ENCODE peak calls at places on chromosomes 5 and 9, in four cellular contexts. N is K562, E is HepG2, F is GM12891. U is an unnamed sample.

GRCh38 chr9:35510745-35511428 is 21.0 kb downstream of the RUSC2 start:
- DNase-seq in N (no peak), E (peak), F (no peak), U (no peak)

GRCh38 chr9:116191757-116192415 is 38.3 kb downstream of the PAPPA start:
- DNase-seq in N (no peak), E (peak), F (no peak), U (no peak)

GRCh38 chr5:3020426-3020825 is 268.9 kb upstream of the IRX2 start:
- DNase-seq in N (no peak), E (no peak), F (no peak), U (no peak)

GRCh38 chr5:25119654-25120053 is 474.9 kb upstream of the CDH10 start:
- DNase-seq in N (peak), E (peak), F (peak), U (no peak)

GRCh38 chr5:115859378-115859777 is 17.6 kb downstream of the AP3S1 start:
- DNase-seq in N (no peak), E (no peak), F (no peak), U (no peak)

GRCh38 chr9:5455181-5455580 is 4.8 kb downstream of the CD274 start:
- DNase-seq in N (no peak), E (no peak), F (no peak), U (no peak)

GRCh38 chr9:73269430-73270101 is 117.9 kb downstream of the ANXA1 start:
- DNase-seq in N (peak), E (peak), F (no peak), U (no peak)

GRCh38 chr5:159208508-159209437 is 580 bp downstream of the RNF145 start:
- DNase-seq in N (peak), E (peak), F (peak), U (peak)

GRCh38 chr5:28926422-28926821 is 1888.0 kb upstream of the CDH9 start:
- DNase-seq in N (no peak), E (no peak), F (no peak), U (no peak)

GRCh38 chr5:172113036-172113435 is 75.0 kb downstream of the STK10 start:
- DNase-seq in N (no peak), E (no peak), F (no peak), U (no peak)

GRCh38 chr5:94326579-94326978 is 291.8 kb downstream of the KIAA0825 start:
- DNase-seq in N (peak), E (peak), F (no peak), U (no peak)

GRCh38 chr5:10201223-10201868 is 48.3 kb downstream of the ATPSCKMT start:
- DNase-seq in N (peak), E (no peak), F (no peak), U (no peak)

GRCh38 chr5:156735477-156735876 is 114.6 kb upstream of the PPP1R2B start:
- DNase-seq in N (no peak), E (no peak), F (no peak), U (no peak)
- TF ChIP-seq POLR2A in N (no peak), E (no peak), F (no peak), U (no peak)

DNA sequence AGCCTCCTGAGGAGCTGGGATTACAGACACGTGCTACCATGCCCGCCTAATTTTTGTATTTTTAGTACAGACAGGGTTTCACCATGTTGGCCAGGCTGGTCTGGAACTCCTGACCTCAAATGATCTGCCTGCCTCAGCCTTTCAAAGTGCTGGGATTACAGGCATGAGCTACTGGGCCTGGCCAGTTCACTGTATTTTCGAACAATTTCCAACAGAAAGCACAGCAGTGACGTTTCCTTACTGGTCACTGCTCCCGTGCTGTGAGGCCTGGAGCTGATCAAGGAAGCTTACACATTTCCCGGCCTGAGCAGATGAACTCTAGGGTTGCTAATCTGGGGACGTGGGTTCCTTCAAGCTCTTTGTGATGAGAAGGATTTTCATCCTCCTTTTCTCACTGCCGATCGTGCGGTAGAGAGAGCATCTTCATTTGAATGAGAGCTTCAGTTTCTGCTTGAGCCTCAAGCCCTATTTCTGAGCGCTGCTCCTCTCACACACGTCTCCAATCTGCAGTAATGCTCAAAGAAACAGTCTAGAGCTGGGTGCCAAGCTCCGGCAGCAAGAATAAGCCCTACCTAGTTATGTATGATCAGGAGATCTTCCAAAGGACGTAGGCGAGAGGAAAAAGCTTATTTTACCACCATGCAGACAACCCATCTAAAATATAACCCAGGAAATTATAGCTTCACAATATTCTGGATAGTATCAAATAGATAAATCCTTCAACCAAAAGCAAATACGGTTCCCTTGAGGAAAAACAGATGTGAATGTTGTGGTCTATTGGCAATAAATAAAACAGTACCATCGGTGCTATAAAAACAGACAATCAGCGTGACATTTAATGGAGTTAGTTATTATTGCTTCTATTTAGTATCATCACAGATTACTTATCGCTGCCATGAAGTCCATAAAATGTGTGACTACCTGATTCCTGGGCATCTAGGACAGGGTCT is 7.3 kb upstream of the SPATA24 start:
- DNase-seq in N (no peak), E (no peak), F (no peak), U (no peak)
- TF ChIP-seq POLR2AphosphoS5 in N (no peak), E (no peak), F (no peak), U (no peak)

GRCh38 chr5:91223886-91224285 is 159.2 kb downstream of the ARRDC3 start:
- DNase-seq in N (no peak), E (no peak), F (no peak), U (no peak)

GRCh38 chr5:91229031-91229623 is 154.0 kb downstream of the ARRDC3 start:
- DNase-seq in N (no peak), E (no peak), F (no peak), U (no peak)

GRCh38 chr5:91224969-91225368 is 158.1 kb downstream of the ARRDC3 start:
- DNase-seq in N (no peak), E (no peak), F (no peak), U (no peak)

GRCh38 chr5:91224459-91224858 is 158.7 kb downstream of the ARRDC3 start:
- DNase-seq in N (no peak), E (no peak), F (no peak), U (no peak)

DNA sequence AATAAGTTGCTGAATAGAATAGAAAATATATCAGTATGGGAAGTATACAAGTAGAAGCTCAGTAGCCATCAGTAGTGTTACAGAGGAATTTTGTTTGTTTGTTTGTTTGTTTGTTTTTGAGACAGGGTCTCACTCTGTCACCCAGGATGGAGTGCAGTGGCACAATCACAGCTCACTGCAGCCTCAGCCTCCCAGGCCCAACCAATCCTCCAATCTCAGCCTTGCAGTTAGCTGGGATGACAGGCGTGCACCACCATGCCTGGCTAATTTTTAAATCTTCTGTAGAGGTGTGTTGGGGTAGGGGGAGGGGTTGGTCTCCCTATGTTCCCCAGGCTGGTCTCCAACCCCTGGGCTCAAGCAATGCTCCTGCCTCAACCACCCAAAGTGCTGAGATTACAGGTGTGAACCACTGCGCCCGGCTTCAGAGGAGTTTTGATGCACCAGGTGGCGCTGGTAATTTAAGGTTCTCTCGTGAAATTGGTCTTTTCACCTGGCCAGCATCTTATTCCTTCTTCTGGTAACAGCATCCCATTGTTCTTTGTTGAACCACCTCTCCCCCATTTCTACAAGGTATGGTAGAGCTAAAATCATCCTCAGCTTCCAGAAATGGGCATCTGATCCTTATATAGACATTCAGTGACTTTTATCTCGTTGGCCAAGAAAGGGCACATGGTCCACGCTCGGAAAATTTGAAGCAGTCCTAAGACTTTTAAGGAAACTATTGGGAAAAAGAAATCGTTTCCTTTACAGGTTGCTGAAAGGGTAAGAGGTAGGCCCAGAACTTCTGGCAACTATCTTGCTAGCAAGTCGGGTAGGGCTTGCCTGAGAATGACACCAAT is 157.1 kb downstream of the ARRDC3 start:
- DNase-seq in N (peak), E (peak), F (peak), U (no peak)
- TF ChIP-seq TAF1 in N (no peak), E (no peak), F (no peak), U (no peak)

GRCh38 chr9:98795970-98796363 is 388 bp downstream of the ANKS6 start:
- DNase-seq in N (peak), E (no peak), F (no peak), U (no peak)

GRCh38 chr9:98795295-98795955 is 930 bp downstream of the ANKS6 start:
- DNase-seq in N (no peak), E (no peak), F (no peak), U (no peak)

GRCh38 chr9:98798254-98798653 is 1.9 kb upstream of the ANKS6 start:
- DNase-seq in N (no peak), E (no peak), F (no peak), U (no peak)

GRCh38 chr9:98797491-98797890 is 1.1 kb upstream of the ANKS6 start:
- DNase-seq in N (no peak), E (no peak), F (no peak), U (no peak)

GRCh38 chr9:98796364-98797101 is at the start of gene ANKS6:
- DNase-seq in N (peak), E (peak), F (peak), U (peak)
- TF ChIP-seq POLR2A in N (peak), E (no peak), F (no peak), U (no peak)

GRCh38 chr5:43560128-43560527 is 3.3 kb upstream of the PAIP1 start:
- DNase-seq in N (no peak), E (no peak), F (no peak), U (no peak)

GRCh38 chr5:43553381-43553780 is 3.5 kb downstream of the PAIP1 start:
- DNase-seq in N (no peak), E (no peak), F (no peak), U (no peak)

GRCh38 chr5:43555895-43556606 is 826 bp downstream of the PAIP1 start:
- DNase-seq in N (peak), E (peak), F (peak), U (peak)

GRCh38 chr5:43554497-43554896 is 2.4 kb downstream of the PAIP1 start:
- DNase-seq in N (no peak), E (no peak), F (no peak), U (no peak)

GRCh38 chr5:43556857-43557593 is at the start of gene PAIP1:
- DNase-seq in N (peak), E (peak), F (peak), U (peak)
- TF ChIP-seq POLR2AphosphoS5 in N (no peak), E (no peak), F (peak), U (peak)

GRCh38 chr9:21560281-21560745 is 78.2 kb upstream of the IFNE start:
- DNase-seq in N (no peak), E (no peak), F (no peak), U (no peak)

GRCh38 chr9:21557428-21557768 is 75.3 kb upstream of the IFNE start:
- DNase-seq in N (no peak), E (no peak), F (no peak), U (no peak)

GRCh38 chr9:21558079-21558478 is 76.0 kb upstream of the IFNE start:
- DNase-seq in N (no peak), E (no peak), F (no peak), U (no peak)

GRCh38 chr9:21559402-21560280 is 77.5 kb upstream of the IFNE start:
- DNase-seq in N (no peak), E (no peak), F (peak), U (peak)

DNA sequence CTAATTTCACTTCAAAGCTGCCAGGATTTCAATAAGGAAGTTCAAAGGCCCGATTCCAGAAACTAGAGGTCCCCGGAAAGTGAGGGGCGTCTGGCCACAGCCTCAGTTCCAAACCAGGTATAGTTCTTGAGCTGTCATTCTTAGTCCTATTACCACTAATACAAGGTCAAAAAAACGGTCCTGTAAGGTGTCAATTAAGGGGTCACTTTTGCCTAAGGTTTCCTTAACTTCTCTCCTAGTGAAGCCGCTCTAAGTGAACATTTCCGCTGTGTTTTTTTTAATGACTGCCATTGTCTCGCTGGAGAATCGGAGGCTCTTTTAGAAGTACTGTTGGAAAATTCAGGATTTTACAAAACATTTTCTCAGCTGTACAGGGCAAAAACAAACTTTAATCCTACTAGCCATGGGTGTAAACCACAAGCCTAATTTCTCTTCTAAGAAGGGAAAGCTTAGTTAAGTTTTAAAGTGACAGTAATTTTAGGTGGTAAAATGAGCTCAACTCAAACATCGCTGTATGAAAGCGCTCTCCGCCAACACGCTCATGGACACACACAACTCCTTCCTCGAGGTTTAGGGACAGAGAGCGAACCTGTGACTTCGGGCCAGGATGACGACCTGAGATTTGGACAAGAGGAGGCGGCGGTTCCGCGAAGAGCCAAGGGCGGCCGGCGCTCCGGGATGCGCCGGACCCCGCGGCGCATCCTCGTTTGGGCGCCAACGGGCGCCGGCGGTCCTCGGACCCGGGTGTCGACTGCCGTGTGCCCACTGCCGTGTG is 76.7 kb upstream of the IFNE start:
- DNase-seq in N (no peak), E (no peak), F (no peak), U (peak)
- TF ChIP-seq TAF1 in N (no peak), E (no peak), F (no peak), U (no peak)

DNA sequence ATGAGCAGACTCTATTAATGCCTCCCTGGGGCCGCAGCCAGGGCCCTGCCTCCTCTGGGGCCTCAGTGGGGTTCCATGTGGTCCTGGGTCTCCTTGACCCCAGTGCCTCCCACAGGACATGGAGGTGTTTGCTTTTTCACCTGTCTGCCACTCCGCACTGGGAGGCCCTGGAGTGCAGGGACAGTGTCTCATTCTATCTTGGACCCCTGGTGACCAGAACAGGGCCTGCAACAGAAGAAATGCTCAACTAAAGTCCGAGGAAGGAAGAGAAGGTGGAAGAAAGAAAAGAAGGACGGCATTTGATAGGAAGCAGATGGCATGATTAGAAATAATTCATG is 243.2 kb downstream of the CDK5RAP2 start:
- DNase-seq in N (no peak), E (no peak), F (no peak), U (no peak)
- TF ChIP-seq POLR2A in N (no peak), E (no peak), F (no peak), U (no peak)

U was measured in GM12892.